ENCODE peak calls at places on chromosome 12, in eight cellular contexts. N, A, R, B, O, J, L and W are unnamed samples.

GRCh38 chr12:51898937-51899336 is 8.4 kb upstream of the ACVRL1 start:
- DNase-seq in N (no peak), O (no peak), L (no peak), B (no peak), J (no peak), R (no peak), A (no peak), W (peak)

GRCh38 chr12:72699362-72699761 is 427.2 kb downstream of the TRHDE start:
- DNase-seq in O (no peak), B (no peak), A (no peak), R (no peak), N (no peak), J (no peak), L (no peak), W (no peak)

GRCh38 chr12:51421266-51421884 is 3.3 kb upstream of the SLC4A8 start:
- DNase-seq in B (no peak), L (peak), O (peak), R (peak), J (peak), N (peak), A (no peak), W (peak)

GRCh38 chr12:70645494-70646317 is 8.5 kb upstream of the PTPRB start:
- DNase-seq in R (peak), L (no peak), B (no peak), N (no peak), J (no peak), O (no peak), A (no peak), W (peak)

GRCh38 chr12:105172037-105172436 is 63.9 kb downstream of the APPL2 start:
- DNase-seq in B (no peak), O (no peak), J (no peak), N (no peak), L (no peak), A (no peak), R (no peak), W (no peak)

GRCh38 chr12:114668151-114668891 is 15.7 kb downstream of the TBX3 start:
- DNase-seq in A (no peak), O (no peak), J (peak), R (peak), L (no peak), N (no peak), B (no peak), W (peak)

GRCh38 chr12:121981456-121981855 is 40.2 kb upstream of the BCL7A start:
- DNase-seq in B (no peak), A (no peak), L (no peak), J (no peak), N (no peak), O (no peak), R (no peak), W (no peak)

GRCh38 chr12:113056381-113056630 is 224 bp upstream of the DTX1 start:
- DNase-seq in L (no peak), R (no peak), B (no peak), A (no peak), J (no peak), N (no peak), O (no peak), W (no peak)

GRCh38 chr12:43551971-43552559 is at the start of gene ADAMTS20:
- DNase-seq in B (no peak), A (no peak), R (no peak), N (no peak), L (no peak), O (no peak), J (no peak), W (no peak)

GRCh38 chr12:33628087-33628486 is 188.5 kb upstream of the SYT10 start:
- DNase-seq in N (no peak), A (no peak), B (no peak), O (peak), J (no peak), L (no peak), R (no peak), W (peak)